ENCODE peak calls at places on chromosomes 6 and 20, in ten cellular contexts. One of them, this sample, is unnamed.

GRCh38 chr20:64133951-64134407 is 26.6 kb upstream of the NPBWR2 start:
- DNase-seq in GM23248: no peak
- DNase-seq in gastrocnemius medialis: no peak
- DNase-seq in aorta: peak
- DNase-seq in left ventricle myocardium inferior: no peak
- DNase-seq in GM23338: peak
- DNase-seq in tibial artery: peak
- DNase-seq in CD8-positive, alpha-beta T cell: no peak
- DNase-seq in heart right ventricle: no peak
- DNase-seq in stomach: no peak
- DNase-seq in this sample: peak

GRCh38 chr6:84417261-84417660 is 189.8 kb upstream of the CEP162 start:
- DNase-seq in GM23338: no peak
- DNase-seq in stomach: no peak
- DNase-seq in CD8-positive, alpha-beta T cell: no peak
- DNase-seq in left ventricle myocardium inferior: no peak
- DNase-seq in gastrocnemius medialis: no peak
- DNase-seq in tibial artery: no peak
- DNase-seq in heart right ventricle: no peak
- DNase-seq in GM23248: peak
- DNase-seq in aorta: no peak
- DNase-seq in this sample: no peak

GRCh38 chr20:63682384-63683139 is 13.9 kb upstream of the TNFRSF6B start:
- DNase-seq in CD8-positive, alpha-beta T cell: no peak
- DNase-seq in GM23248: peak
- DNase-seq in tibial artery: peak
- DNase-seq in left ventricle myocardium inferior: peak
- DNase-seq in gastrocnemius medialis: peak
- DNase-seq in aorta: peak
- DNase-seq in heart right ventricle: peak
- DNase-seq in GM23338: no peak
- DNase-seq in stomach: peak
- DNase-seq in this sample: no peak

GRCh38 chr6:137958809-137959565 is 91.9 kb downstream of the TNFAIP3 start:
- DNase-seq in heart right ventricle: no peak
- DNase-seq in CD8-positive, alpha-beta T cell: no peak
- DNase-seq in GM23338: no peak
- DNase-seq in aorta: no peak
- DNase-seq in tibial artery: no peak
- DNase-seq in GM23248: peak
- DNase-seq in left ventricle myocardium inferior: no peak
- DNase-seq in stomach: no peak
- DNase-seq in gastrocnemius medialis: no peak
- DNase-seq in this sample: no peak

GRCh38 chr6:88248709-88249321 is 82.7 kb upstream of the CNR1 start:
- DNase-seq in aorta: no peak
- DNase-seq in left ventricle myocardium inferior: no peak
- DNase-seq in heart right ventricle: no peak
- DNase-seq in GM23338: no peak
- DNase-seq in gastrocnemius medialis: no peak
- DNase-seq in CD8-positive, alpha-beta T cell: no peak
- DNase-seq in stomach: no peak
- DNase-seq in tibial artery: no peak
- DNase-seq in GM23248: no peak
- DNase-seq in this sample: no peak

GRCh38 chr6:116828983-116829382 is at the start of gene GPRC6A:
- DNase-seq in left ventricle myocardium inferior: no peak
- DNase-seq in heart right ventricle: no peak
- DNase-seq in CD8-positive, alpha-beta T cell: no peak
- DNase-seq in GM23248: no peak
- DNase-seq in tibial artery: no peak
- DNase-seq in aorta: no peak
- DNase-seq in gastrocnemius medialis: no peak
- DNase-seq in stomach: no peak
- DNase-seq in GM23338: peak
- DNase-seq in this sample: no peak

GRCh38 chr6:44223471-44224153 is at the start of gene SLC29A1:
- DNase-seq in heart right ventricle: peak
- DNase-seq in tibial artery: peak
- DNase-seq in CD8-positive, alpha-beta T cell: peak
- DNase-seq in GM23248: peak
- DNase-seq in GM23338: peak
- DNase-seq in stomach: peak
- DNase-seq in aorta: peak
- DNase-seq in left ventricle myocardium inferior: peak
- DNase-seq in gastrocnemius medialis: peak
- DNase-seq in this sample: peak

GRCh38 chr6:134596191-134596590 is 278.3 kb upstream of the SGK1 start:
- DNase-seq in left ventricle myocardium inferior: no peak
- DNase-seq in GM23248: no peak
- DNase-seq in heart right ventricle: no peak
- DNase-seq in CD8-positive, alpha-beta T cell: no peak
- DNase-seq in stomach: no peak
- DNase-seq in GM23338: no peak
- DNase-seq in aorta: no peak
- DNase-seq in gastrocnemius medialis: no peak
- DNase-seq in tibial artery: no peak
- DNase-seq in this sample: no peak

DNA sequence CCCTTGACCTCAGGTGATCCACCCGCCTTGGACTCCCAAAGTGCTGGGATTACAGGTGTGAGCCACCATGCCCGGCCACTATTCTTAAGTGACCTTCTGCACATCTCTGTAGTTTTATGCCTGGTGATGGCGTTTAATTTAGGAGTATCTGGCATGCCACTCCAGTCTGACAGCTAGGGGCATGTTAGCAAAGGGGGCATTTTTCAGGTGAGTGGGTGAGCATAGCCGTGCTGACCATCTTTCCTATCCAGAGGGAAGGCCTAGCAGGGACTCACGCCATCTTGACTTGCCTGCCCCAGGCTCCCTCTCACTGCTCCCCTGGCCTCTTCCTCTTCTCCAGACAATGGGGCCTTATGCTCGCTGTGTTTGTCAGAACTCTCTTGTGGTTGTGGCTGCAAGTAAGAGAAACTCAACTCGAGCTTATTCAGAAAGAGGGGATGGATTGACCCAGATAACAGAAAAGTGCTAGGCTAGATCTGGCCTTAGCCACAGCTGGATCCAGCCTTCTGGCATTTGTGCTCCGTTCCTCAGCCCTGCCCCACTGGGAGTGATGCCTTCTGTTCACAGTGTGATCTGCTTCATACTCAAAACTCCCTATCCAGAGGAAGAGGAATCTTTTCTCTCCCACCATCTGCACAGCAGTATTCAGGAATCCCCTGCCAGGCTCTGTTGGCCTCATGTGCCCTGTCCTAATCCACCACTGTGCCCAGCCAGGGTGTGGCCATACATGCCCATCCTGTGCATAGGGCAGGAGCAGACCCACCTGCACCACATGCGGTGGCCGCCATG is 174.5 kb upstream of the AKAP12 start:
- DNase-seq in GM23248: no peak
- DNase-seq in heart right ventricle: no peak
- DNase-seq in tibial artery: peak
- DNase-seq in aorta: no peak
- DNase-seq in GM23338: no peak
- DNase-seq in gastrocnemius medialis: no peak
- DNase-seq in stomach: no peak
- DNase-seq in left ventricle myocardium inferior: peak
- DNase-seq in CD8-positive, alpha-beta T cell: no peak
- DNase-seq in this sample: no peak
- H3K27ac ChIP-seq in GM23248: no peak
- H3K27ac ChIP-seq in heart right ventricle: peak
- H3K27ac ChIP-seq in tibial artery: peak
- H3K27ac ChIP-seq in aorta: no peak
- H3K27ac ChIP-seq in GM23338: no peak
- H3K27ac ChIP-seq in gastrocnemius medialis: no peak
- H3K27ac ChIP-seq in stomach: peak
- H3K27ac ChIP-seq in left ventricle myocardium inferior: peak
- H3K27ac ChIP-seq in CD8-positive, alpha-beta T cell: no peak
- H3K27ac ChIP-seq in this sample: no peak

GRCh38 chr20:3407426-3408250 is at the start of gene DNAAF9:
- DNase-seq in GM23248: peak
- DNase-seq in tibial artery: peak
- DNase-seq in heart right ventricle: peak
- DNase-seq in CD8-positive, alpha-beta T cell: peak
- DNase-seq in stomach: peak
- DNase-seq in gastrocnemius medialis: peak
- DNase-seq in aorta: peak
- DNase-seq in GM23338: peak
- DNase-seq in left ventricle myocardium inferior: peak
- DNase-seq in this sample: peak
- H3K27ac ChIP-seq in GM23248: peak
- H3K27ac ChIP-seq in tibial artery: peak
- H3K27ac ChIP-seq in heart right ventricle: peak
- H3K27ac ChIP-seq in CD8-positive, alpha-beta T cell: peak
- H3K27ac ChIP-seq in stomach: peak
- H3K27ac ChIP-seq in gastrocnemius medialis: peak
- H3K27ac ChIP-seq in aorta: peak
- H3K27ac ChIP-seq in GM23338: peak
- H3K27ac ChIP-seq in left ventricle myocardium inferior: peak
- H3K27ac ChIP-seq in this sample: peak

DNA sequence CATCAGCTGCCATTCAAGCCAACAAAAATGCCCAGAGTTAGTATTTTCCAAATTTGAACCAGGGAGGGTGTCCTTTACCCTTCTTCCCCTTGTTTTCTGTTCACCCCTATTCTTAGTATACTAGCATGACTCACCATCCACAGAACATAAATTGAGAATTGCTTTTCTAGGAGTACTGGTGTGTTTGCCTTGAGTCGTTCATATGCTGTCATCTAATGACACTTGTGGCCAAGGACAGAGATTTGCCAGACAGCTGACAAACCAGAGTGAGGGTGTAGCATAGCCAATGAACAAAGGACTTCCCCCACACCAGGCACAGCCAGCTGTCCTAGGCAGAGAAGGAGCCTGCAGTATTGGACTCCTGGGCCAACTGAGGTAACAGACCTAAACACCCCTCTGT is 62.2 kb downstream of the FILIP1 start:
- DNase-seq in GM23248: peak
- DNase-seq in stomach: no peak
- DNase-seq in tibial artery: no peak
- DNase-seq in gastrocnemius medialis: peak
- DNase-seq in left ventricle myocardium inferior: peak
- DNase-seq in heart right ventricle: peak
- DNase-seq in aorta: no peak
- DNase-seq in GM23338: no peak
- DNase-seq in CD8-positive, alpha-beta T cell: no peak
- DNase-seq in this sample: no peak
- H3K27ac ChIP-seq in GM23248: no peak
- H3K27ac ChIP-seq in stomach: no peak
- H3K27ac ChIP-seq in tibial artery: peak
- H3K27ac ChIP-seq in gastrocnemius medialis: peak
- H3K27ac ChIP-seq in left ventricle myocardium inferior: peak
- H3K27ac ChIP-seq in heart right ventricle: peak
- H3K27ac ChIP-seq in aorta: peak
- H3K27ac ChIP-seq in GM23338: no peak
- H3K27ac ChIP-seq in CD8-positive, alpha-beta T cell: no peak
- H3K27ac ChIP-seq in this sample: no peak

GRCh38 chr20:32362924-32363364 is 4.8 kb downstream of the ASXL1 start:
- DNase-seq in tibial artery: no peak
- DNase-seq in heart right ventricle: no peak
- DNase-seq in stomach: no peak
- DNase-seq in CD8-positive, alpha-beta T cell: no peak
- DNase-seq in GM23248: peak
- DNase-seq in GM23338: no peak
- DNase-seq in gastrocnemius medialis: no peak
- DNase-seq in aorta: no peak
- DNase-seq in left ventricle myocardium inferior: no peak
- DNase-seq in this sample: no peak

GRCh38 chr20:32365560-32365959 is 7.4 kb downstream of the ASXL1 start:
- DNase-seq in stomach: no peak
- DNase-seq in tibial artery: no peak
- DNase-seq in heart right ventricle: no peak
- DNase-seq in aorta: no peak
- DNase-seq in left ventricle myocardium inferior: no peak
- DNase-seq in gastrocnemius medialis: peak
- DNase-seq in CD8-positive, alpha-beta T cell: no peak
- DNase-seq in GM23248: peak
- DNase-seq in GM23338: no peak
- DNase-seq in this sample: no peak

GRCh38 chr20:32366380-32366779 is 8.2 kb downstream of the ASXL1 start:
- DNase-seq in stomach: no peak
- DNase-seq in tibial artery: no peak
- DNase-seq in heart right ventricle: no peak
- DNase-seq in GM23338: no peak
- DNase-seq in aorta: no peak
- DNase-seq in gastrocnemius medialis: no peak
- DNase-seq in CD8-positive, alpha-beta T cell: no peak
- DNase-seq in left ventricle myocardium inferior: no peak
- DNase-seq in GM23248: no peak
- DNase-seq in this sample: no peak

GRCh38 chr20:32363492-32363891 is 5.4 kb downstream of the ASXL1 start:
- DNase-seq in gastrocnemius medialis: no peak
- DNase-seq in CD8-positive, alpha-beta T cell: no peak
- DNase-seq in GM23248: peak
- DNase-seq in left ventricle myocardium inferior: no peak
- DNase-seq in tibial artery: no peak
- DNase-seq in GM23338: no peak
- DNase-seq in heart right ventricle: no peak
- DNase-seq in stomach: no peak
- DNase-seq in aorta: no peak
- DNase-seq in this sample: no peak

GRCh38 chr20:32364554-32365208 is 6.5 kb downstream of the ASXL1 start:
- DNase-seq in gastrocnemius medialis: no peak
- DNase-seq in aorta: no peak
- DNase-seq in CD8-positive, alpha-beta T cell: no peak
- DNase-seq in left ventricle myocardium inferior: no peak
- DNase-seq in GM23248: no peak
- DNase-seq in GM23338: no peak
- DNase-seq in heart right ventricle: no peak
- DNase-seq in tibial artery: no peak
- DNase-seq in stomach: no peak
- DNase-seq in this sample: no peak
- H3K27ac ChIP-seq in gastrocnemius medialis: peak
- H3K27ac ChIP-seq in aorta: no peak
- H3K27ac ChIP-seq in CD8-positive, alpha-beta T cell: no peak
- H3K27ac ChIP-seq in left ventricle myocardium inferior: no peak
- H3K27ac ChIP-seq in GM23248: no peak
- H3K27ac ChIP-seq in GM23338: no peak
- H3K27ac ChIP-seq in heart right ventricle: no peak
- H3K27ac ChIP-seq in tibial artery: no peak
- H3K27ac ChIP-seq in stomach: peak
- H3K27ac ChIP-seq in this sample: no peak

DNA sequence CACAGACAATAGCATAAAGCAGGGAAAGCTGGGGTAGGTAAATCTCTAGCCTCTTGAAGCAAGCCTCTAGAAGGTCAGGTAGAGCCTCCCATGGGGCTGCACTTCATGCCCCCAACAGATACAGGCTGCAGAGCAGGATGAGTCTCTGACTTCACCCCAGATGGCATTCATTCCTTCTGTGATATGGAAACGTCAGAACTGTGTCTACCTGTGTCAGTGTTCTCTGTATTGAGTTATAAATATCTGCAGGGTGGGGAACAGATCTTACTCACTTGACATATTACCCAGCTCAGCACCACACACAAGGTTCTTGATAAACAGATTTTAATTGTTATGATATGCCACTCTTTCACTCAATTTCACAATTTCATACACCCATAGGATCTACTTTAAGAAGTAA is 2.1 kb downstream of the LGSN start:
- DNase-seq in stomach: no peak
- DNase-seq in GM23338: no peak
- DNase-seq in left ventricle myocardium inferior: no peak
- DNase-seq in aorta: no peak
- DNase-seq in heart right ventricle: no peak
- DNase-seq in tibial artery: no peak
- DNase-seq in gastrocnemius medialis: no peak
- DNase-seq in GM23248: no peak
- DNase-seq in CD8-positive, alpha-beta T cell: no peak
- DNase-seq in this sample: no peak
- H3K27ac ChIP-seq in stomach: no peak
- H3K27ac ChIP-seq in GM23338: no peak
- H3K27ac ChIP-seq in left ventricle myocardium inferior: no peak
- H3K27ac ChIP-seq in aorta: no peak
- H3K27ac ChIP-seq in heart right ventricle: no peak
- H3K27ac ChIP-seq in tibial artery: no peak
- H3K27ac ChIP-seq in gastrocnemius medialis: no peak
- H3K27ac ChIP-seq in GM23248: no peak
- H3K27ac ChIP-seq in CD8-positive, alpha-beta T cell: no peak
- H3K27ac ChIP-seq in this sample: no peak

This sample was measured in right lobe of liver.